ENCODE peak calls at places on chromosomes 7 and 10, in five cellular contexts. F, T, G, O and D are unnamed samples.

GRCh38 chr10:71736570-71737355 is 17.2 kb upstream of the C10orf105 start:
- DNase-seq in O (no peak), T (no peak), F (no peak), G (no peak), D (no peak)

GRCh38 chr10:970311-971149 is 17.7 kb upstream of the GTPBP4 start:
- DNase-seq in F (peak; percentile 93), G (no peak), T (no peak), O (no peak), D (peak; percentile 79)

GRCh38 chr10:86058964-86059363 is 307.6 kb downstream of the GRID1 start:
- DNase-seq in O (no peak), F (no peak), G (no peak), T (no peak), D (no peak)

GRCh38 chr7:6440381-6440780 is 7.4 kb downstream of the DAGLB start:
- DNase-seq in T (no peak), O (peak; percentile 49), G (no peak), F (no peak), D (no peak)

GRCh38 chr10:122054046-122055025 is 65.4 kb downstream of the TACC2 start:
- DNase-seq in F (peak; percentile 84), G (no peak), O (peak; percentile 83), T (peak; percentile 57), D (no peak)

GRCh38 chr10:1178506-1178905 is 122.3 kb downstream of the WDR37 start:
- DNase-seq in T (no peak), O (no peak), F (no peak), G (no peak), D (no peak)

GRCh38 chr7:140062118-140062527 is 628 bp downstream of the PARP12 start:
- DNase-seq in F (no peak), G (no peak), T (no peak), O (peak; percentile 24), D (no peak)

GRCh38 chr7:149414745-149415390 is 46.0 kb downstream of the ZNF777 start:
- DNase-seq in T (no peak), G (no peak), O (peak; percentile 90), F (no peak), D (no peak)

GRCh38 chr7:149385195-149385955 is 75.5 kb downstream of the ZNF777 start:
- DNase-seq in F (no peak), O (no peak), T (no peak), G (no peak), D (peak; percentile 33)

GRCh38 chr7:51376420-51377092 is 59.9 kb upstream of the COBL start:
- DNase-seq in O (no peak), F (no peak), T (peak; percentile 79), G (no peak), D (no peak)

GRCh38 chr7:113040849-113041248 is 45.8 kb downstream of the GPR85 start:
- DNase-seq in G (no peak), O (no peak), F (no peak), T (no peak), D (no peak)

GRCh38 chr7:140229591-140230516 is 53.1 kb upstream of the KDM7A start:
- DNase-seq in F (peak; percentile 99), T (no peak), G (no peak), O (peak; percentile 69), D (no peak)

GRCh38 chr7:115475774-115476407 is 554.0 kb downstream of the MDFIC start:
- DNase-seq in G (no peak), O (peak; percentile 68), F (no peak), T (no peak), D (no peak)

GRCh38 chr7:116185450-116185849 is 24.9 kb upstream of the TES start:
- DNase-seq in T (no peak), G (no peak), O (no peak), F (no peak), D (no peak)

GRCh38 chr7:77442631-77443420 is 26.7 kb upstream of the GSAP start:
- DNase-seq in F (no peak), T (no peak), G (no peak), O (no peak), D (no peak)

GRCh38 chr7:131633342-131633843 is 77.0 kb upstream of the PODXL start:
- DNase-seq in O (no peak), G (no peak), T (no peak), F (no peak), D (no peak)

GRCh38 chr7:44096326-44096881 is 7.7 kb upstream of the AEBP1 start:
- DNase-seq in F (no peak), G (no peak), T (no peak), O (no peak), D (no peak)

GRCh38 chr10:34967411-34967880 is 122.7 kb downstream of the CUL2 start:
- DNase-seq in G (no peak), T (no peak), F (no peak), O (no peak), D (no peak)

GRCh38 chr7:1555046-1555812 is 776 bp downstream of the TMEM184A start:
- DNase-seq in F (peak; percentile 88), O (peak; percentile 60), T (no peak), G (no peak), D (peak; percentile 74)

DNA sequence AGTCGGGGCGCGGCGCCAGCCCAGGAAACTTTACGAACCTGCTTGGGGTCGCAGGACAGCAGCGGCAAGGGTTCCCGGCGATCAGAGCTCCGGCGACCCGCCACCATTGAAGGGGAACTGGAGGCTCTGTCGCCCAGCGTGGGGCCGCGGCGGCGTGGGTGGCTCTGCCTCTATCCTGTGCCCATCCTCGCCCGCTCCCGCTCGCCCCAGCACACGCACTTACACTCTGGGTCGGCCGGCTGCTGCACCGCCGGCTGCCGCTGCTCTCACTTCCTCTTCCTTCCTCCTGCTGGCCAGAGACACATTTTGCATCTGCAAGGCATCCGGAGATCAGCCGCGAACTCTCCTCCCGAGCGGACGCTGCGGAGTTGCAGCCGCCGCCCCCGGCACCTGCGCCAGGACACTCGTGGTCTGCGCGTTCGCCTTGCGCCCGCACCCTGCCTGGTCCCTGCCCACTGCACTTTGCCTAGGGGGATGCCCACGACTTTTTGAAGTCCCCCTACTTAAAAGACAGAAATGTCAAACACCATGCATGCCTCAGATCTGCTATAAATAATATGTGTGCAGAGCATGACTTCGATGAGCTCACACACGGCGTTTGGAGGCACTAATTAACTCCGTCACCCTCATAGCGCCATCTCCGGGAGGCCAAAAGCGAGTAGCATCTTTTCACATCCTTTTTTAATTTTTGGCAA is at the start of gene ELMO1:
- DNase-seq in T (no peak), G (peak; percentile 42), O (peak; percentile 93), F (peak; percentile 34), D (peak; percentile 94)
- TF ChIP-seq POLR2AphosphoS5 in T (no peak), G (peak; percentile 33), O (peak; percentile 53), F (no peak), D (no peak)

GRCh38 chr7:157150825-157151412 is 12.2 kb downstream of the UBE3C start:
- DNase-seq in F (peak; percentile 86), T (no peak), O (peak; percentile 56), G (no peak), D (peak; percentile 76)
- H4K20me1 ChIP-seq in F (peaks cover 79% of the 10 kb centered on the region), T (peaks cover 63% of the 10 kb centered on the region), O (peaks cover 76% of the 10 kb centered on the region), G (peaks cover 7% of the 10 kb centered on the region), D (peaks cover 100% of the 10 kb centered on the region)

GRCh38 chr7:36109013-36109627 is 43.9 kb upstream of the EEPD1 start:
- DNase-seq in F (no peak), O (no peak), G (no peak), T (no peak), D (no peak)
- TF ChIP-seq POLR2AphosphoS5 in F (no peak), O (no peak), G (no peak), T (no peak), D (no peak)

GRCh38 chr10:117544729-117545140 is 2.2 kb downstream of the EMX2 start:
- DNase-seq in T (no peak), F (no peak), G (no peak), O (peak; percentile 54), D (no peak)
- H4K20me1 ChIP-seq in T (no peaks in the 10 kb centered on the region), F (no peaks in the 10 kb centered on the region), G (no peaks in the 10 kb centered on the region), O (peaks cover 21% of the 10 kb centered on the region), D (no peaks in the 10 kb centered on the region)

DNA sequence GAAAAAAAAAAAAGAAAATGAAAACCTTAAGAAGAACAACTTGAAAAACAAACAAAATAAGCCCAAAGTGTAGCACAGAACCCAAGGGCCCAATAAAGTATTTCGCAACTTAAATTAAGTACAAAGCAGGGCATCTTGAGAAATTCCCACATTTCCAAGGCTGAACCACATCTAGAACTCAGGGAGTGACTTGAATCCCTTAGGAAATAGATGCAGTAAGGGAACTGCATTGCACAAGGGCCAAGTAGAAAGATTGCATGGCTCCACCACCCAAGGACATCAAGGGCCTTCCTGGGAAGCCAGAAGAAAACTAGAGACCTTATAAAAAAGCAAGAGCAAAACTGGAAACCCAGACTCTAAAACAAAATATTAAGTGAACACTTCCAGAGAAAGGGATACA is 352.7 kb downstream of the CXCL12 start:
- DNase-seq in O (no peak), G (no peak), F (no peak), T (no peak), D (no peak)
- TF ChIP-seq POLR2AphosphoS5 in O (no peak), G (no peak), F (no peak), T (no peak), D (no peak)

GRCh38 chr10:91210014-91210413 is 10.4 kb upstream of the PCGF5 start:
- DNase-seq in O (no peak), F (no peak), G (no peak), T (no peak), D (no peak)
- H4K20me1 ChIP-seq in O (no peaks in the 10 kb centered on the region), F (no peaks in the 10 kb centered on the region), G (no peaks in the 10 kb centered on the region), T (no peaks in the 10 kb centered on the region), D (no peaks in the 10 kb centered on the region)

DNA sequence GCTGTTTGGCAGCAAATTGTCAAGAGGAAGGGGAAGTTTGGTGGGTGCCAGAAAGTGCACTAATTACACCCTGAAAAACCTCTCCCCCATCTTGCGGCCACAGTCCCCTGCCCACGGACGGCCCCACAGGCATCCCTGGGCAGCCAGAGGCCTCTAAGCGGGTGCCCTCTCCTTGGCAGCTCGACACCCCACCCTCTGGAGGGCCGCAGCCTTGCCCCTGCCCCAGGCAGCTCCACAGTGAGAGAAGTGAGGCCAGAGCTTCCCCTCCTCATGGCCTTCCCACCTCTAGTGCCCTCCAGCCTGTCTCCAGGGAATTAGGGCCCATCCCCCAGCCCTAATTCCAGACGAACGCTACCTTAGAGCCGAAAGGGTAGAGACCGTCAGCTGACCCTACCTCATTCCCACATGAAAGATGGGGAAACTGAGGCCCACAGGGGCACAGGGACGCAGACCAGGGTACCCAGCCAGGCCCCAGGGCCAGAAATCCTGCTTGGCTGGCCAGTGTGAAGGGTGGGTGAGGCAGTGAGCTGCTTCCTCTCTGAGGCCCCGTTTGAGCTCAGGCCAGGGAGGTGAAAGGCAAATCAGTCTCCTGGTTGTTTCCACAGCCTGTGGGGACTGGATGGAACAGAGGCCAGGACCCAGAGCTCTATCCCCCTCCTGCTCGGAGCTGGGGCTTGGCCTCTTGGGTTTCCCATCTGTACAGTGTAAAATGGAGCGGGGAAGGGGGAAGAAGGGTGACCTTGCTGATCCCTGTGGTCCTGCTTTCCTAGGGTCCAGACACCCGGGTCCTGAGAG is 10.0 kb downstream of the ZCCHC24 start:
- DNase-seq in O (no peak), F (no peak), T (no peak), G (no peak), D (no peak)
- TF ChIP-seq POLR2AphosphoS5 in O (no peak), F (no peak), T (no peak), G (no peak), D (no peak)